ENCODE peak calls at places on chromosome 16, in ten cellular contexts. S is AG04450; A is anterior cingulate cortex; D is left cardiac atrium; H is RCC 7860; C is stimulated activated CD4-positive, alpha-beta T cell treated with anti-CD3 and anti-CD28 coated beads, Interleukin-1b, Interleukin-23, amount 100 ng/mL, for 1 hour; R is gastrocnemius medialis; U is effector CD4-positive, alpha-beta T cell; P is HFFc6; G is activated CD4-positive, alpha-beta T cell treated with anti-CD3 and anti-CD28 coated beads, Interleukin-2, amount 50 U/mL, for 48 hours. J is an unnamed sample.

GRCh38 chr16:13041646-13042045 is 140.2 kb downstream of the SHISA9 start:
- DNase-seq in S (no peak), A (no peak), D (no peak), H (no peak), C (no peak), R (no peak), U (no peak), P (no peak), G (no peak), J (no peak)

GRCh38 chr16:82995927-82996441 is 369.2 kb downstream of the CDH13 start:
- DNase-seq in S (peak; percentile 32), A (no peak), D (peak; percentile 25), H (peak; percentile 48), C (no peak), R (no peak), U (no peak), P (peak; percentile 62), G (no peak), J (no peak)

GRCh38 chr16:2298621-2299020 is 30.7 kb upstream of the RNPS1 start:
- DNase-seq in S (no peak), A (no peak), D (no peak), H (no peak), C (no peak), R (no peak), U (no peak), P (no peak), G (no peak), J (no peak)

GRCh38 chr16:87648236-87648635 is 45.9 kb downstream of the JPH3 start:
- DNase-seq in S (no peak), A (no peak), D (no peak), H (no peak), C (no peak), R (no peak), U (no peak), P (no peak), G (no peak), J (no peak)

GRCh38 chr16:762049-762513 is 1.5 kb downstream of the MSLN start:
- DNase-seq in S (no peak), A (no peak), D (no peak), H (no peak), C (no peak), R (no peak), U (no peak), P (no peak), G (no peak), J (no peak)

GRCh38 chr16:71526111-71526998 is at the start of gene CHST4:
- DNase-seq in S (peak; percentile 27), A (no peak), D (no peak), H (peak; percentile 56), C (no peak), R (no peak), U (no peak), P (peak; percentile 38), G (no peak), J (peak; percentile 13)

GRCh38 chr16:11429823-11430222 is 84.6 kb downstream of the RMI2 start:
- DNase-seq in S (no peak), A (no peak), D (no peak), H (no peak), C (no peak), R (no peak), U (no peak), P (no peak), G (no peak), J (no peak)

GRCh38 chr16:85188822-85189672 is 76.8 kb upstream of the CIBAR2 start:
- DNase-seq in S (no peak), A (no peak), D (no peak), H (no peak), C (no peak), R (no peak), U (no peak), P (no peak), G (no peak), J (peak; percentile 14)

J was measured in psoas muscle.